ENCODE peak calls at places on chromosomes 16 and 17, in eight cellular contexts. One of them, this sample, is unnamed.

GRCh38 chr17:81579298-81579697 is 27.1 kb upstream of the FAAP100 start:
- DNase-seq in Kasumi-1: no peak
- DNase-seq in CD8-positive, alpha-beta T cell: no peak
- DNase-seq in stimulated activated naive CD8-positive, alpha-beta T cell treated with anti-CD3 and anti-CD28 coated beads, Interleukin-15, Interleukin-2, amounts not matched to agents 100 U/mL and 50 U/mL, for 24 hours: no peak
- DNase-seq in skeletal muscle cell: no peak
- DNase-seq in NCI-H1694: no peak
- DNase-seq in NCI-H1092 treated with DMSO at 0.1 percent for 48 hours: no peak
- DNase-seq in WTC11: no peak
- DNase-seq in this sample: no peak

GRCh38 chr17:49552070-49552751 is 23.5 kb upstream of the NXPH3 start:
- DNase-seq in CD8-positive, alpha-beta T cell: no peak
- DNase-seq in stimulated activated naive CD8-positive, alpha-beta T cell treated with anti-CD3 and anti-CD28 coated beads, Interleukin-15, Interleukin-2, amounts not matched to agents 100 U/mL and 50 U/mL, for 24 hours: no peak
- DNase-seq in NCI-H1694: no peak
- DNase-seq in NCI-H1092 treated with DMSO at 0.1 percent for 48 hours: no peak
- DNase-seq in Kasumi-1: no peak
- DNase-seq in WTC11: no peak
- DNase-seq in skeletal muscle cell: no peak
- DNase-seq in this sample: peak

GRCh38 chr16:86789621-86790051 is 211.3 kb downstream of the FOXL1 start:
- DNase-seq in skeletal muscle cell: no peak
- DNase-seq in Kasumi-1: no peak
- DNase-seq in stimulated activated naive CD8-positive, alpha-beta T cell treated with anti-CD3 and anti-CD28 coated beads, Interleukin-15, Interleukin-2, amounts not matched to agents 100 U/mL and 50 U/mL, for 24 hours: no peak
- DNase-seq in WTC11: no peak
- DNase-seq in CD8-positive, alpha-beta T cell: no peak
- DNase-seq in NCI-H1092 treated with DMSO at 0.1 percent for 48 hours: no peak
- DNase-seq in NCI-H1694: no peak
- DNase-seq in this sample: no peak

GRCh38 chr16:88810166-88810867 is 1.4 kb downstream of the APRT start:
- DNase-seq in stimulated activated naive CD8-positive, alpha-beta T cell treated with anti-CD3 and anti-CD28 coated beads, Interleukin-15, Interleukin-2, amounts not matched to agents 100 U/mL and 50 U/mL, for 24 hours: peak
- DNase-seq in CD8-positive, alpha-beta T cell: no peak
- DNase-seq in WTC11: no peak
- DNase-seq in NCI-H1092 treated with DMSO at 0.1 percent for 48 hours: no peak
- DNase-seq in Kasumi-1: peak
- DNase-seq in NCI-H1694: no peak
- DNase-seq in skeletal muscle cell: no peak
- DNase-seq in this sample: no peak

GRCh38 chr17:19707728-19708221 is 8.6 kb downstream of the SLC47A2 start:
- DNase-seq in CD8-positive, alpha-beta T cell: no peak
- DNase-seq in stimulated activated naive CD8-positive, alpha-beta T cell treated with anti-CD3 and anti-CD28 coated beads, Interleukin-15, Interleukin-2, amounts not matched to agents 100 U/mL and 50 U/mL, for 24 hours: no peak
- DNase-seq in skeletal muscle cell: no peak
- DNase-seq in NCI-H1092 treated with DMSO at 0.1 percent for 48 hours: no peak
- DNase-seq in Kasumi-1: no peak
- DNase-seq in NCI-H1694: no peak
- DNase-seq in WTC11: no peak
- DNase-seq in this sample: no peak

GRCh38 chr17:8846768-8847211 is 20.7 kb downstream of the PIK3R6 start:
- DNase-seq in NCI-H1694: no peak
- DNase-seq in NCI-H1092 treated with DMSO at 0.1 percent for 48 hours: no peak
- DNase-seq in WTC11: no peak
- DNase-seq in CD8-positive, alpha-beta T cell: no peak
- DNase-seq in skeletal muscle cell: no peak
- DNase-seq in stimulated activated naive CD8-positive, alpha-beta T cell treated with anti-CD3 and anti-CD28 coated beads, Interleukin-15, Interleukin-2, amounts not matched to agents 100 U/mL and 50 U/mL, for 24 hours: no peak
- DNase-seq in Kasumi-1: peak
- DNase-seq in this sample: peak

GRCh38 chr16:61936522-61936921 is 99.7 kb downstream of the CDH8 start:
- DNase-seq in NCI-H1092 treated with DMSO at 0.1 percent for 48 hours: no peak
- DNase-seq in WTC11: peak
- DNase-seq in CD8-positive, alpha-beta T cell: no peak
- DNase-seq in NCI-H1694: no peak
- DNase-seq in Kasumi-1: peak
- DNase-seq in skeletal muscle cell: no peak
- DNase-seq in stimulated activated naive CD8-positive, alpha-beta T cell treated with anti-CD3 and anti-CD28 coated beads, Interleukin-15, Interleukin-2, amounts not matched to agents 100 U/mL and 50 U/mL, for 24 hours: no peak
- DNase-seq in this sample: no peak

GRCh38 chr17:46832945-46833839 is 14.7 kb upstream of the WNT3 start:
- DNase-seq in WTC11: no peak
- DNase-seq in Kasumi-1: no peak
- DNase-seq in NCI-H1092 treated with DMSO at 0.1 percent for 48 hours: no peak
- DNase-seq in NCI-H1694: no peak
- DNase-seq in CD8-positive, alpha-beta T cell: no peak
- DNase-seq in skeletal muscle cell: peak
- DNase-seq in stimulated activated naive CD8-positive, alpha-beta T cell treated with anti-CD3 and anti-CD28 coated beads, Interleukin-15, Interleukin-2, amounts not matched to agents 100 U/mL and 50 U/mL, for 24 hours: no peak
- DNase-seq in this sample: peak

GRCh38 chr17:10048951-10049350 is 143.9 kb upstream of the RCVRN start:
- DNase-seq in WTC11: no peak
- DNase-seq in NCI-H1092 treated with DMSO at 0.1 percent for 48 hours: no peak
- DNase-seq in skeletal muscle cell: no peak
- DNase-seq in CD8-positive, alpha-beta T cell: no peak
- DNase-seq in stimulated activated naive CD8-positive, alpha-beta T cell treated with anti-CD3 and anti-CD28 coated beads, Interleukin-15, Interleukin-2, amounts not matched to agents 100 U/mL and 50 U/mL, for 24 hours: no peak
- DNase-seq in NCI-H1694: no peak
- DNase-seq in Kasumi-1: no peak
- DNase-seq in this sample: no peak

GRCh38 chr17:20092973-20093626 is 83.9 kb downstream of the SPECC1 start:
- DNase-seq in Kasumi-1: no peak
- DNase-seq in NCI-H1092 treated with DMSO at 0.1 percent for 48 hours: peak
- DNase-seq in skeletal muscle cell: no peak
- DNase-seq in CD8-positive, alpha-beta T cell: no peak
- DNase-seq in WTC11: no peak
- DNase-seq in stimulated activated naive CD8-positive, alpha-beta T cell treated with anti-CD3 and anti-CD28 coated beads, Interleukin-15, Interleukin-2, amounts not matched to agents 100 U/mL and 50 U/mL, for 24 hours: no peak
- DNase-seq in NCI-H1694: no peak
- DNase-seq in this sample: no peak

GRCh38 chr17:16415031-16415924 is at the start of gene TRPV2:
- DNase-seq in NCI-H1092 treated with DMSO at 0.1 percent for 48 hours: no peak
- DNase-seq in NCI-H1694: no peak
- DNase-seq in skeletal muscle cell: no peak
- DNase-seq in CD8-positive, alpha-beta T cell: peak
- DNase-seq in Kasumi-1: no peak
- DNase-seq in WTC11: peak
- DNase-seq in stimulated activated naive CD8-positive, alpha-beta T cell treated with anti-CD3 and anti-CD28 coated beads, Interleukin-15, Interleukin-2, amounts not matched to agents 100 U/mL and 50 U/mL, for 24 hours: peak
- DNase-seq in this sample: peak

GRCh38 chr17:58412910-58413630 is 4.3 kb downstream of the RNF43 start:
- DNase-seq in stimulated activated naive CD8-positive, alpha-beta T cell treated with anti-CD3 and anti-CD28 coated beads, Interleukin-15, Interleukin-2, amounts not matched to agents 100 U/mL and 50 U/mL, for 24 hours: no peak
- DNase-seq in Kasumi-1: no peak
- DNase-seq in CD8-positive, alpha-beta T cell: no peak
- DNase-seq in NCI-H1694: no peak
- DNase-seq in NCI-H1092 treated with DMSO at 0.1 percent for 48 hours: no peak
- DNase-seq in skeletal muscle cell: no peak
- DNase-seq in WTC11: no peak
- DNase-seq in this sample: peak

GRCh38 chr17:20916383-20916782 is 126.4 kb downstream of the USP22 start:
- DNase-seq in stimulated activated naive CD8-positive, alpha-beta T cell treated with anti-CD3 and anti-CD28 coated beads, Interleukin-15, Interleukin-2, amounts not matched to agents 100 U/mL and 50 U/mL, for 24 hours: no peak
- DNase-seq in NCI-H1092 treated with DMSO at 0.1 percent for 48 hours: no peak
- DNase-seq in NCI-H1694: no peak
- DNase-seq in CD8-positive, alpha-beta T cell: no peak
- DNase-seq in skeletal muscle cell: no peak
- DNase-seq in Kasumi-1: no peak
- DNase-seq in WTC11: no peak
- DNase-seq in this sample: no peak

GRCh38 chr17:17125136-17126084 is 80.7 kb downstream of the PLD6 start:
- DNase-seq in NCI-H1092 treated with DMSO at 0.1 percent for 48 hours: no peak
- DNase-seq in WTC11: no peak
- DNase-seq in stimulated activated naive CD8-positive, alpha-beta T cell treated with anti-CD3 and anti-CD28 coated beads, Interleukin-15, Interleukin-2, amounts not matched to agents 100 U/mL and 50 U/mL, for 24 hours: no peak
- DNase-seq in skeletal muscle cell: no peak
- DNase-seq in Kasumi-1: no peak
- DNase-seq in CD8-positive, alpha-beta T cell: no peak
- DNase-seq in NCI-H1694: peak
- DNase-seq in this sample: no peak

GRCh38 chr16:51967566-51967965 is 579.4 kb downstream of the TOX3 start:
- DNase-seq in WTC11: no peak
- DNase-seq in NCI-H1694: no peak
- DNase-seq in NCI-H1092 treated with DMSO at 0.1 percent for 48 hours: no peak
- DNase-seq in stimulated activated naive CD8-positive, alpha-beta T cell treated with anti-CD3 and anti-CD28 coated beads, Interleukin-15, Interleukin-2, amounts not matched to agents 100 U/mL and 50 U/mL, for 24 hours: no peak
- DNase-seq in CD8-positive, alpha-beta T cell: no peak
- DNase-seq in Kasumi-1: no peak
- DNase-seq in skeletal muscle cell: no peak
- DNase-seq in this sample: no peak

GRCh38 chr17:6437466-6437865 is 2.5 kb upstream of the AIPL1 start:
- DNase-seq in WTC11: no peak
- DNase-seq in Kasumi-1: no peak
- DNase-seq in NCI-H1092 treated with DMSO at 0.1 percent for 48 hours: no peak
- DNase-seq in NCI-H1694: no peak
- DNase-seq in stimulated activated naive CD8-positive, alpha-beta T cell treated with anti-CD3 and anti-CD28 coated beads, Interleukin-15, Interleukin-2, amounts not matched to agents 100 U/mL and 50 U/mL, for 24 hours: no peak
- DNase-seq in skeletal muscle cell: no peak
- DNase-seq in CD8-positive, alpha-beta T cell: no peak
- DNase-seq in this sample: no peak

GRCh38 chr16:57592591-57593003 is 35.8 kb upstream of the ADGRG1 start:
- DNase-seq in CD8-positive, alpha-beta T cell: peak
- DNase-seq in skeletal muscle cell: no peak
- DNase-seq in NCI-H1092 treated with DMSO at 0.1 percent for 48 hours: no peak
- DNase-seq in Kasumi-1: peak
- DNase-seq in stimulated activated naive CD8-positive, alpha-beta T cell treated with anti-CD3 and anti-CD28 coated beads, Interleukin-15, Interleukin-2, amounts not matched to agents 100 U/mL and 50 U/mL, for 24 hours: peak
- DNase-seq in WTC11: no peak
- DNase-seq in NCI-H1694: no peak
- DNase-seq in this sample: no peak

GRCh38 chr17:48574523-48575065 is 3.6 kb downstream of the HOXB4 start:
- DNase-seq in CD8-positive, alpha-beta T cell: no peak
- DNase-seq in NCI-H1092 treated with DMSO at 0.1 percent for 48 hours: no peak
- DNase-seq in stimulated activated naive CD8-positive, alpha-beta T cell treated with anti-CD3 and anti-CD28 coated beads, Interleukin-15, Interleukin-2, amounts not matched to agents 100 U/mL and 50 U/mL, for 24 hours: no peak
- DNase-seq in Kasumi-1: no peak
- DNase-seq in skeletal muscle cell: no peak
- DNase-seq in WTC11: no peak
- DNase-seq in NCI-H1694: no peak
- DNase-seq in this sample: no peak

GRCh38 chr17:42563543-42563942 is 1.6 kb downstream of the COASY start:
- DNase-seq in NCI-H1694: no peak
- DNase-seq in WTC11: no peak
- DNase-seq in CD8-positive, alpha-beta T cell: no peak
- DNase-seq in skeletal muscle cell: no peak
- DNase-seq in NCI-H1092 treated with DMSO at 0.1 percent for 48 hours: no peak
- DNase-seq in Kasumi-1: no peak
- DNase-seq in stimulated activated naive CD8-positive, alpha-beta T cell treated with anti-CD3 and anti-CD28 coated beads, Interleukin-15, Interleukin-2, amounts not matched to agents 100 U/mL and 50 U/mL, for 24 hours: no peak
- DNase-seq in this sample: no peak

GRCh38 chr16:65769055-65769465 is 597.4 kb upstream of the CDH5 start:
- DNase-seq in skeletal muscle cell: no peak
- DNase-seq in stimulated activated naive CD8-positive, alpha-beta T cell treated with anti-CD3 and anti-CD28 coated beads, Interleukin-15, Interleukin-2, amounts not matched to agents 100 U/mL and 50 U/mL, for 24 hours: no peak
- DNase-seq in WTC11: no peak
- DNase-seq in Kasumi-1: peak
- DNase-seq in NCI-H1694: no peak
- DNase-seq in NCI-H1092 treated with DMSO at 0.1 percent for 48 hours: no peak
- DNase-seq in CD8-positive, alpha-beta T cell: no peak
- DNase-seq in this sample: peak

GRCh38 chr16:84356591-84357116 is 11.7 kb upstream of the ATP2C2 start:
- DNase-seq in CD8-positive, alpha-beta T cell: no peak
- DNase-seq in NCI-H1092 treated with DMSO at 0.1 percent for 48 hours: peak
- DNase-seq in stimulated activated naive CD8-positive, alpha-beta T cell treated with anti-CD3 and anti-CD28 coated beads, Interleukin-15, Interleukin-2, amounts not matched to agents 100 U/mL and 50 U/mL, for 24 hours: no peak
- DNase-seq in NCI-H1694: no peak
- DNase-seq in skeletal muscle cell: no peak
- DNase-seq in WTC11: no peak
- DNase-seq in Kasumi-1: no peak
- DNase-seq in this sample: no peak

GRCh38 chr17:38611872-38612376 is 6.2 kb upstream of the SRCIN1 start:
- DNase-seq in NCI-H1092 treated with DMSO at 0.1 percent for 48 hours: no peak
- DNase-seq in stimulated activated naive CD8-positive, alpha-beta T cell treated with anti-CD3 and anti-CD28 coated beads, Interleukin-15, Interleukin-2, amounts not matched to agents 100 U/mL and 50 U/mL, for 24 hours: no peak
- DNase-seq in skeletal muscle cell: no peak
- DNase-seq in WTC11: no peak
- DNase-seq in NCI-H1694: no peak
- DNase-seq in Kasumi-1: no peak
- DNase-seq in CD8-positive, alpha-beta T cell: no peak
- DNase-seq in this sample: no peak

GRCh38 chr16:31334934-31335333 is 20.0 kb upstream of the ITGAX start:
- DNase-seq in stimulated activated naive CD8-positive, alpha-beta T cell treated with anti-CD3 and anti-CD28 coated beads, Interleukin-15, Interleukin-2, amounts not matched to agents 100 U/mL and 50 U/mL, for 24 hours: no peak
- DNase-seq in CD8-positive, alpha-beta T cell: no peak
- DNase-seq in WTC11: no peak
- DNase-seq in Kasumi-1: no peak
- DNase-seq in NCI-H1092 treated with DMSO at 0.1 percent for 48 hours: no peak
- DNase-seq in NCI-H1694: no peak
- DNase-seq in skeletal muscle cell: no peak
- DNase-seq in this sample: no peak

GRCh38 chr16:56874800-56875199 is 9.8 kb downstream of the SLC12A3 start:
- DNase-seq in Kasumi-1: no peak
- DNase-seq in NCI-H1694: no peak
- DNase-seq in skeletal muscle cell: peak
- DNase-seq in CD8-positive, alpha-beta T cell: no peak
- DNase-seq in WTC11: no peak
- DNase-seq in stimulated activated naive CD8-positive, alpha-beta T cell treated with anti-CD3 and anti-CD28 coated beads, Interleukin-15, Interleukin-2, amounts not matched to agents 100 U/mL and 50 U/mL, for 24 hours: no peak
- DNase-seq in NCI-H1092 treated with DMSO at 0.1 percent for 48 hours: no peak
- DNase-seq in this sample: no peak

GRCh38 chr16:13873835-13874438 is 46.0 kb upstream of the ERCC4 start:
- DNase-seq in stimulated activated naive CD8-positive, alpha-beta T cell treated with anti-CD3 and anti-CD28 coated beads, Interleukin-15, Interleukin-2, amounts not matched to agents 100 U/mL and 50 U/mL, for 24 hours: no peak
- DNase-seq in NCI-H1092 treated with DMSO at 0.1 percent for 48 hours: peak
- DNase-seq in Kasumi-1: peak
- DNase-seq in CD8-positive, alpha-beta T cell: no peak
- DNase-seq in WTC11: peak
- DNase-seq in NCI-H1694: no peak
- DNase-seq in skeletal muscle cell: no peak
- DNase-seq in this sample: peak

GRCh38 chr17:17677299-17678040 is 3.8 kb upstream of the RAI1 start:
- DNase-seq in NCI-H1092 treated with DMSO at 0.1 percent for 48 hours: no peak
- DNase-seq in Kasumi-1: no peak
- DNase-seq in stimulated activated naive CD8-positive, alpha-beta T cell treated with anti-CD3 and anti-CD28 coated beads, Interleukin-15, Interleukin-2, amounts not matched to agents 100 U/mL and 50 U/mL, for 24 hours: no peak
- DNase-seq in CD8-positive, alpha-beta T cell: no peak
- DNase-seq in WTC11: no peak
- DNase-seq in NCI-H1694: no peak
- DNase-seq in skeletal muscle cell: no peak
- DNase-seq in this sample: no peak

GRCh38 chr16:56608876-56609462 is 585 bp downstream of the MT2A start:
- DNase-seq in NCI-H1092 treated with DMSO at 0.1 percent for 48 hours: no peak
- DNase-seq in Kasumi-1: peak
- DNase-seq in NCI-H1694: no peak
- DNase-seq in skeletal muscle cell: no peak
- DNase-seq in stimulated activated naive CD8-positive, alpha-beta T cell treated with anti-CD3 and anti-CD28 coated beads, Interleukin-15, Interleukin-2, amounts not matched to agents 100 U/mL and 50 U/mL, for 24 hours: no peak
- DNase-seq in CD8-positive, alpha-beta T cell: no peak
- DNase-seq in WTC11: no peak
- DNase-seq in this sample: no peak

GRCh38 chr17:59897090-59897489 is 4.2 kb downstream of the RPS6KB1 start:
- DNase-seq in WTC11: no peak
- DNase-seq in NCI-H1092 treated with DMSO at 0.1 percent for 48 hours: no peak
- DNase-seq in stimulated activated naive CD8-positive, alpha-beta T cell treated with anti-CD3 and anti-CD28 coated beads, Interleukin-15, Interleukin-2, amounts not matched to agents 100 U/mL and 50 U/mL, for 24 hours: no peak
- DNase-seq in Kasumi-1: no peak
- DNase-seq in CD8-positive, alpha-beta T cell: no peak
- DNase-seq in skeletal muscle cell: no peak
- DNase-seq in NCI-H1694: no peak
- DNase-seq in this sample: no peak

GRCh38 chr17:78490673-78491072 is 86.5 kb downstream of the DNAH17 start:
- DNase-seq in stimulated activated naive CD8-positive, alpha-beta T cell treated with anti-CD3 and anti-CD28 coated beads, Interleukin-15, Interleukin-2, amounts not matched to agents 100 U/mL and 50 U/mL, for 24 hours: no peak
- DNase-seq in Kasumi-1: no peak
- DNase-seq in NCI-H1694: no peak
- DNase-seq in NCI-H1092 treated with DMSO at 0.1 percent for 48 hours: no peak
- DNase-seq in skeletal muscle cell: no peak
- DNase-seq in CD8-positive, alpha-beta T cell: no peak
- DNase-seq in WTC11: no peak
- DNase-seq in this sample: no peak

GRCh38 chr16:55832788-55833583 is at the start of gene CES1:
- DNase-seq in NCI-H1694: no peak
- DNase-seq in WTC11: no peak
- DNase-seq in NCI-H1092 treated with DMSO at 0.1 percent for 48 hours: no peak
- DNase-seq in CD8-positive, alpha-beta T cell: no peak
- DNase-seq in stimulated activated naive CD8-positive, alpha-beta T cell treated with anti-CD3 and anti-CD28 coated beads, Interleukin-15, Interleukin-2, amounts not matched to agents 100 U/mL and 50 U/mL, for 24 hours: no peak
- DNase-seq in Kasumi-1: no peak
- DNase-seq in skeletal muscle cell: no peak
- DNase-seq in this sample: no peak

GRCh38 chr17:38417210-38417951 is 10.9 kb upstream of the ARHGAP23 start:
- DNase-seq in WTC11: no peak
- DNase-seq in stimulated activated naive CD8-positive, alpha-beta T cell treated with anti-CD3 and anti-CD28 coated beads, Interleukin-15, Interleukin-2, amounts not matched to agents 100 U/mL and 50 U/mL, for 24 hours: no peak
- DNase-seq in NCI-H1694: no peak
- DNase-seq in Kasumi-1: no peak
- DNase-seq in NCI-H1092 treated with DMSO at 0.1 percent for 48 hours: peak
- DNase-seq in CD8-positive, alpha-beta T cell: no peak
- DNase-seq in skeletal muscle cell: no peak
- DNase-seq in this sample: peak

GRCh38 chr16:47018223-47018891 is 44.9 kb upstream of the DNAJA2 start:
- DNase-seq in CD8-positive, alpha-beta T cell: no peak
- DNase-seq in stimulated activated naive CD8-positive, alpha-beta T cell treated with anti-CD3 and anti-CD28 coated beads, Interleukin-15, Interleukin-2, amounts not matched to agents 100 U/mL and 50 U/mL, for 24 hours: peak
- DNase-seq in Kasumi-1: peak
- DNase-seq in NCI-H1694: no peak
- DNase-seq in skeletal muscle cell: no peak
- DNase-seq in WTC11: peak
- DNase-seq in NCI-H1092 treated with DMSO at 0.1 percent for 48 hours: peak
- DNase-seq in this sample: peak

GRCh38 chr17:7612294-7612640 is 2.4 kb downstream of the FXR2 start:
- DNase-seq in WTC11: no peak
- DNase-seq in Kasumi-1: no peak
- DNase-seq in CD8-positive, alpha-beta T cell: no peak
- DNase-seq in skeletal muscle cell: no peak
- DNase-seq in NCI-H1092 treated with DMSO at 0.1 percent for 48 hours: no peak
- DNase-seq in stimulated activated naive CD8-positive, alpha-beta T cell treated with anti-CD3 and anti-CD28 coated beads, Interleukin-15, Interleukin-2, amounts not matched to agents 100 U/mL and 50 U/mL, for 24 hours: no peak
- DNase-seq in NCI-H1694: no peak
- DNase-seq in this sample: no peak

GRCh38 chr16:69494993-69495392 is 70.6 kb downstream of the CYB5B start:
- DNase-seq in skeletal muscle cell: no peak
- DNase-seq in stimulated activated naive CD8-positive, alpha-beta T cell treated with anti-CD3 and anti-CD28 coated beads, Interleukin-15, Interleukin-2, amounts not matched to agents 100 U/mL and 50 U/mL, for 24 hours: peak
- DNase-seq in NCI-H1694: no peak
- DNase-seq in Kasumi-1: no peak
- DNase-seq in NCI-H1092 treated with DMSO at 0.1 percent for 48 hours: no peak
- DNase-seq in CD8-positive, alpha-beta T cell: no peak
- DNase-seq in WTC11: peak
- DNase-seq in this sample: peak